ENCODE peak calls at places on chromosomes 13 and 19, in five cellular contexts. One of them, this sample, is unnamed.

GRCh38 chr19:34276614-34277013 is 22.3 kb downstream of the GARRE1 start:
- DNase-seq in HepG2: no peak
- DNase-seq in H1: no peak
- DNase-seq in GM12878: no peak
- DNase-seq in NT2/D1: no peak
- DNase-seq in this sample: no peak

GRCh38 chr19:3132971-3133792 is 2.7 kb upstream of the GNA15 start:
- DNase-seq in HepG2: no peak
- DNase-seq in H1: no peak
- DNase-seq in GM12878: peak
- DNase-seq in NT2/D1: no peak
- DNase-seq in this sample: no peak

GRCh38 chr13:40158218-40158617 is 502.8 kb downstream of the COG6 start:
- DNase-seq in HepG2: no peak
- DNase-seq in H1: no peak
- DNase-seq in GM12878: no peak
- DNase-seq in NT2/D1: no peak
- DNase-seq in this sample: no peak

GRCh38 chr19:16851031-16851712 is 22.0 kb downstream of the SIN3B start:
- DNase-seq in HepG2: no peak
- DNase-seq in H1: no peak
- DNase-seq in GM12878: no peak
- DNase-seq in NT2/D1: no peak
- DNase-seq in this sample: no peak

GRCh38 chr13:24616514-24616913 is 63.7 kb upstream of the ATP12A start:
- DNase-seq in HepG2: no peak
- DNase-seq in H1: no peak
- DNase-seq in GM12878: no peak
- DNase-seq in NT2/D1: no peak
- DNase-seq in this sample: no peak

GRCh38 chr13:24683833-24684599 is 3.8 kb downstream of the ATP12A start:
- DNase-seq in HepG2: peak
- DNase-seq in H1: no peak
- DNase-seq in GM12878: no peak
- DNase-seq in NT2/D1: peak
- DNase-seq in this sample: peak

GRCh38 chr13:82627183-82627582 is 1255.1 kb downstream of the SLITRK1 start:
- DNase-seq in HepG2: no peak
- DNase-seq in H1: no peak
- DNase-seq in GM12878: no peak
- DNase-seq in NT2/D1: no peak
- DNase-seq in this sample: peak

GRCh38 chr19:16000024-16000687 is 51.3 kb downstream of the OR10H4 start:
- DNase-seq in HepG2: no peak
- DNase-seq in H1: no peak
- DNase-seq in GM12878: no peak
- DNase-seq in NT2/D1: no peak
- DNase-seq in this sample: no peak

GRCh38 chr19:46872967-46873366 is 12.2 kb downstream of the ARHGAP35 start:
- DNase-seq in HepG2: no peak
- DNase-seq in H1: no peak
- DNase-seq in GM12878: no peak
- DNase-seq in NT2/D1: no peak
- DNase-seq in this sample: no peak

GRCh38 chr19:10122066-10122465 is 2.4 kb upstream of the EIF3G start:
- DNase-seq in HepG2: no peak
- DNase-seq in H1: no peak
- DNase-seq in GM12878: no peak
- DNase-seq in NT2/D1: no peak
- DNase-seq in this sample: no peak

GRCh38 chr13:97257228-97257755 is 35.2 kb downstream of the MBNL2 start:
- DNase-seq in HepG2: no peak
- DNase-seq in H1: no peak
- DNase-seq in GM12878: no peak
- DNase-seq in NT2/D1: no peak
- DNase-seq in this sample: peak

GRCh38 chr13:77136902-77137420 is 110.0 kb upstream of the FBXL3 start:
- DNase-seq in HepG2: no peak
- DNase-seq in H1: no peak
- DNase-seq in GM12878: no peak
- DNase-seq in NT2/D1: peak
- DNase-seq in this sample: no peak

GRCh38 chr19:17718988-17719711 is at the start of gene MAP1S:
- DNase-seq in HepG2: peak
- DNase-seq in H1: peak
- DNase-seq in GM12878: no peak
- DNase-seq in NT2/D1: peak
- DNase-seq in this sample: peak

GRCh38 chr13:88068316-88068715 is 397.1 kb downstream of the SLITRK5 start:
- DNase-seq in HepG2: no peak
- DNase-seq in H1: no peak
- DNase-seq in GM12878: no peak
- DNase-seq in NT2/D1: no peak
- DNase-seq in this sample: no peak

GRCh38 chr13:111337206-111337605 is 16.8 kb downstream of the TEX29 start:
- DNase-seq in HepG2: no peak
- DNase-seq in H1: no peak
- DNase-seq in GM12878: no peak
- DNase-seq in NT2/D1: no peak
- DNase-seq in this sample: no peak

GRCh38 chr19:57812201-57812600 is 2.5 kb downstream of the ZNF552 start:
- DNase-seq in HepG2: no peak
- DNase-seq in H1: no peak
- DNase-seq in GM12878: peak
- DNase-seq in NT2/D1: no peak
- DNase-seq in this sample: no peak

GRCh38 chr19:46610413-46610775 is 9.3 kb downstream of the CALM3 start:
- DNase-seq in HepG2: no peak
- DNase-seq in H1: no peak
- DNase-seq in GM12878: no peak
- DNase-seq in NT2/D1: no peak
- DNase-seq in this sample: no peak

GRCh38 chr19:10566658-10567410 is 1.0 kb upstream of the KRI1 start:
- DNase-seq in HepG2: no peak
- DNase-seq in H1: no peak
- DNase-seq in GM12878: peak
- DNase-seq in NT2/D1: no peak
- DNase-seq in this sample: no peak

GRCh38 chr13:51620165-51620983 is 36.1 kb downstream of the WDFY2 start:
- DNase-seq in HepG2: peak
- DNase-seq in H1: no peak
- DNase-seq in GM12878: no peak
- DNase-seq in NT2/D1: no peak
- DNase-seq in this sample: no peak

GRCh38 chr19:16226878-16227836 is 29.4 kb downstream of the AP1M1 start:
- DNase-seq in HepG2: no peak
- DNase-seq in H1: no peak
- DNase-seq in GM12878: no peak
- DNase-seq in NT2/D1: no peak
- DNase-seq in this sample: no peak

GRCh38 chr19:40702337-40703012 is 12.0 kb upstream of the NUMBL start:
- DNase-seq in HepG2: peak
- DNase-seq in H1: no peak
- DNase-seq in GM12878: no peak
- DNase-seq in NT2/D1: peak
- DNase-seq in this sample: peak

GRCh38 chr19:1871630-1872029 is 8.3 kb upstream of the KLF16 start:
- DNase-seq in HepG2: no peak
- DNase-seq in H1: no peak
- DNase-seq in GM12878: no peak
- DNase-seq in NT2/D1: no peak
- DNase-seq in this sample: no peak

GRCh38 chr13:102033719-102034446 is 368.0 kb downstream of the FGF14 start:
- DNase-seq in HepG2: no peak
- DNase-seq in H1: no peak
- DNase-seq in GM12878: no peak
- DNase-seq in NT2/D1: no peak
- DNase-seq in this sample: no peak
- TF ChIP-seq SUZ12 in HepG2: no peak
- TF ChIP-seq SUZ12 in H1: no peak
- TF ChIP-seq SUZ12 in GM12878: no peak
- TF ChIP-seq SUZ12 in NT2/D1: no peak
- TF ChIP-seq SUZ12 in this sample: no peak

GRCh38 chr13:67769987-67770341 is 539.8 kb upstream of the PCDH9 start:
- DNase-seq in HepG2: no peak
- DNase-seq in H1: no peak
- DNase-seq in GM12878: no peak
- DNase-seq in NT2/D1: no peak
- DNase-seq in this sample: no peak

GRCh38 chr13:67772807-67773453 is 542.8 kb upstream of the PCDH9 start:
- DNase-seq in HepG2: no peak
- DNase-seq in H1: no peak
- DNase-seq in GM12878: no peak
- DNase-seq in NT2/D1: no peak
- DNase-seq in this sample: no peak

GRCh38 chr13:67769063-67769986 is 539.2 kb upstream of the PCDH9 start:
- DNase-seq in HepG2: no peak
- DNase-seq in H1: no peak
- DNase-seq in GM12878: no peak
- DNase-seq in NT2/D1: no peak
- DNase-seq in this sample: no peak

GRCh38 chr13:67775359-67775758 is 545.2 kb upstream of the PCDH9 start:
- DNase-seq in HepG2: no peak
- DNase-seq in H1: no peak
- DNase-seq in GM12878: no peak
- DNase-seq in NT2/D1: no peak
- DNase-seq in this sample: no peak

DNA sequence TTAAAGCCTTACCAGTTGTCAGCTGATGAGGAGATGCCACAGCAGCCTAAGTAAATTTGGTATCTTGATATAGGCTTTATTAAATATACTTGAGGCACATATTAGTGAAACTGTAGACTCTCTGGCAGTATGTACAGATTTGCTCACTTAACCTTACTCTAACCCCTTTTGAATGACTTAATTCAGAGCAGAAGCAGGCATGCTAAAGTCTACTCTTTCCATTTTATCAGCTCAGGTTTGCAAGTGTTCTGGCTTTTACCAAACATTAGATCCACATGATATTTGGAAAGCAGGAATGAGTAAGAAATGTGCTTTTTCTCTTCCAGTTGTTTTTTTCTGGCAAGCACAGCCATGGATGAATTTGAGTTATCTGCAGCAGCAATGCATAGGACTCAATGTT is 541.0 kb upstream of the PCDH9 start:
- DNase-seq in HepG2: no peak
- DNase-seq in H1: no peak
- DNase-seq in GM12878: no peak
- DNase-seq in NT2/D1: no peak
- DNase-seq in this sample: no peak
- TF ChIP-seq SUZ12 in HepG2: no peak
- TF ChIP-seq SUZ12 in H1: no peak
- TF ChIP-seq SUZ12 in GM12878: no peak
- TF ChIP-seq SUZ12 in NT2/D1: no peak
- TF ChIP-seq SUZ12 in this sample: no peak

GRCh38 chr19:31548941-31549340 is 199.7 kb upstream of the TSHZ3 start:
- DNase-seq in HepG2: no peak
- DNase-seq in H1: no peak
- DNase-seq in GM12878: no peak
- DNase-seq in NT2/D1: no peak
- DNase-seq in this sample: peak
- TF ChIP-seq SUZ12 in HepG2: no peak
- TF ChIP-seq SUZ12 in H1: no peak
- TF ChIP-seq SUZ12 in GM12878: no peak
- TF ChIP-seq SUZ12 in NT2/D1: no peak
- TF ChIP-seq SUZ12 in this sample: no peak

GRCh38 chr13:37657134-37657533 is 58.6 kb upstream of the POSTN start:
- DNase-seq in HepG2: no peak
- DNase-seq in H1: no peak
- DNase-seq in GM12878: no peak
- DNase-seq in NT2/D1: no peak
- DNase-seq in this sample: no peak
- TF ChIP-seq SUZ12 in HepG2: no peak
- TF ChIP-seq SUZ12 in H1: no peak
- TF ChIP-seq SUZ12 in GM12878: no peak
- TF ChIP-seq SUZ12 in NT2/D1: no peak
- TF ChIP-seq SUZ12 in this sample: no peak

DNA sequence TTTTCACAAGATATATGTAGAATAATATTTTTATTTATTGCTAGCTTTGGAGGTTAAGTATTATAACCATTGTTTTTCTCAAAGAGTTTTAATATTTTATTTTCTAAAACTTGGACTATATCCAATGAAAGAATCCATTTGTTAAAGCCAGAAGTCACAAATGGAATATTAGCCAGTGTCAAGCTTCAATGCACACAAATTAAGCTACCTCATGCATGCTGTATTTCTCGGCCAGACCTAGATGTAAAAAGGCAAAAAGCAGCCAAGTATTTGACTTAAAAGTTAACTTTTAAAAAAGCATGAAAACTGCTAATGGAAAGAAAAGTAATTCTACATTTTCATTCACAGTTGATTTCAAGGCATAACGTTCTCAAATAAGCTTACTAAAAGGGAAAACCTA is 160.0 kb upstream of the ATXN8OS start:
- DNase-seq in HepG2: no peak
- DNase-seq in H1: no peak
- DNase-seq in GM12878: no peak
- DNase-seq in NT2/D1: no peak
- DNase-seq in this sample: no peak
- TF ChIP-seq SUZ12 in HepG2: no peak
- TF ChIP-seq SUZ12 in H1: no peak
- TF ChIP-seq SUZ12 in GM12878: no peak
- TF ChIP-seq SUZ12 in NT2/D1: no peak
- TF ChIP-seq SUZ12 in this sample: no peak

GRCh38 chr13:109096101-109096500 is 466.7 kb downstream of the MYO16 start:
- DNase-seq in HepG2: no peak
- DNase-seq in H1: no peak
- DNase-seq in GM12878: no peak
- DNase-seq in NT2/D1: no peak
- DNase-seq in this sample: no peak
- TF ChIP-seq SUZ12 in HepG2: no peak
- TF ChIP-seq SUZ12 in H1: no peak
- TF ChIP-seq SUZ12 in GM12878: no peak
- TF ChIP-seq SUZ12 in NT2/D1: no peak
- TF ChIP-seq SUZ12 in this sample: no peak

GRCh38 chr19:30167976-30168635 is 204.1 kb upstream of the ZNF536 start:
- DNase-seq in HepG2: no peak
- DNase-seq in H1: no peak
- DNase-seq in GM12878: no peak
- DNase-seq in NT2/D1: no peak
- DNase-seq in this sample: no peak
- TF ChIP-seq SUZ12 in HepG2: no peak
- TF ChIP-seq SUZ12 in H1: no peak
- TF ChIP-seq SUZ12 in GM12878: no peak
- TF ChIP-seq SUZ12 in NT2/D1: no peak
- TF ChIP-seq SUZ12 in this sample: no peak